ENCODE peak calls at places on chromosomes 12 and 14, in ten cellular contexts. One of them, this sample, is unnamed.

GRCh38 chr12:120095356-120096135 is 21.0 kb downstream of the RAB35 start:
- DNase-seq in bronchial epithelial cell: no peak
- DNase-seq in foreskin fibroblast: no peak
- DNase-seq in AG04449: no peak
- DNase-seq in IMR-90: no peak
- DNase-seq in WTC11: no peak
- DNase-seq in CD8-positive, alpha-beta T cell: no peak
- DNase-seq in NB4: no peak
- DNase-seq in left ventricle myocardium inferior: no peak
- DNase-seq in fibroblast of lung: no peak
- DNase-seq in this sample: no peak

GRCh38 chr12:82912406-82912805 is 225.7 kb downstream of the TMTC2 start:
- DNase-seq in bronchial epithelial cell: peak
- DNase-seq in foreskin fibroblast: peak
- DNase-seq in AG04449: no peak
- DNase-seq in IMR-90: peak
- DNase-seq in WTC11: no peak
- DNase-seq in CD8-positive, alpha-beta T cell: no peak
- DNase-seq in NB4: peak
- DNase-seq in left ventricle myocardium inferior: no peak
- DNase-seq in fibroblast of lung: peak
- DNase-seq in this sample: no peak

GRCh38 chr12:76470028-76470939 is 89.3 kb downstream of the OSBPL8 start:
- DNase-seq in bronchial epithelial cell: peak
- DNase-seq in foreskin fibroblast: peak
- DNase-seq in AG04449: peak
- DNase-seq in IMR-90: peak
- DNase-seq in WTC11: no peak
- DNase-seq in CD8-positive, alpha-beta T cell: no peak
- DNase-seq in NB4: peak
- DNase-seq in left ventricle myocardium inferior: no peak
- DNase-seq in fibroblast of lung: peak
- DNase-seq in this sample: no peak

GRCh38 chr12:1527789-1528188 is 66.6 kb downstream of the FBXL14 start:
- DNase-seq in bronchial epithelial cell: peak
- DNase-seq in foreskin fibroblast: peak
- DNase-seq in AG04449: peak
- DNase-seq in IMR-90: peak
- DNase-seq in WTC11: no peak
- DNase-seq in CD8-positive, alpha-beta T cell: no peak
- DNase-seq in NB4: peak
- DNase-seq in left ventricle myocardium inferior: no peak
- DNase-seq in fibroblast of lung: peak
- DNase-seq in this sample: no peak

GRCh38 chr14:93337143-93337753 is 4.4 kb upstream of the BTBD7 start:
- DNase-seq in bronchial epithelial cell: no peak
- DNase-seq in foreskin fibroblast: no peak
- DNase-seq in AG04449: no peak
- DNase-seq in IMR-90: no peak
- DNase-seq in WTC11: peak
- DNase-seq in CD8-positive, alpha-beta T cell: no peak
- DNase-seq in NB4: no peak
- DNase-seq in left ventricle myocardium inferior: no peak
- DNase-seq in fibroblast of lung: no peak
- DNase-seq in this sample: no peak

GRCh38 chr12:13596714-13597113 is 384.7 kb downstream of the GRIN2B start:
- DNase-seq in bronchial epithelial cell: no peak
- DNase-seq in foreskin fibroblast: no peak
- DNase-seq in AG04449: no peak
- DNase-seq in IMR-90: no peak
- DNase-seq in WTC11: no peak
- DNase-seq in CD8-positive, alpha-beta T cell: no peak
- DNase-seq in NB4: no peak
- DNase-seq in left ventricle myocardium inferior: no peak
- DNase-seq in fibroblast of lung: no peak
- DNase-seq in this sample: no peak

GRCh38 chr12:115840159-115840558 is 437.3 kb downstream of the MED13L start:
- DNase-seq in bronchial epithelial cell: no peak
- DNase-seq in foreskin fibroblast: peak
- DNase-seq in AG04449: no peak
- DNase-seq in IMR-90: no peak
- DNase-seq in WTC11: no peak
- DNase-seq in CD8-positive, alpha-beta T cell: no peak
- DNase-seq in NB4: no peak
- DNase-seq in left ventricle myocardium inferior: no peak
- DNase-seq in fibroblast of lung: no peak
- DNase-seq in this sample: no peak

GRCh38 chr14:63204407-63205280 is at the start of gene RHOJ:
- DNase-seq in bronchial epithelial cell: no peak
- DNase-seq in foreskin fibroblast: peak
- DNase-seq in AG04449: no peak
- DNase-seq in IMR-90: peak
- DNase-seq in WTC11: peak
- DNase-seq in CD8-positive, alpha-beta T cell: no peak
- DNase-seq in NB4: no peak
- DNase-seq in left ventricle myocardium inferior: peak
- DNase-seq in fibroblast of lung: peak
- DNase-seq in this sample: peak

GRCh38 chr12:94198872-94199271 is 50.5 kb downstream of the PLXNC1 start:
- DNase-seq in bronchial epithelial cell: no peak
- DNase-seq in foreskin fibroblast: no peak
- DNase-seq in AG04449: no peak
- DNase-seq in IMR-90: no peak
- DNase-seq in WTC11: peak
- DNase-seq in CD8-positive, alpha-beta T cell: no peak
- DNase-seq in NB4: peak
- DNase-seq in left ventricle myocardium inferior: no peak
- DNase-seq in fibroblast of lung: no peak
- DNase-seq in this sample: no peak

GRCh38 chr12:98751580-98752115 is 106.6 kb downstream of the APAF1 start:
- DNase-seq in bronchial epithelial cell: no peak
- DNase-seq in foreskin fibroblast: no peak
- DNase-seq in AG04449: no peak
- DNase-seq in IMR-90: no peak
- DNase-seq in WTC11: no peak
- DNase-seq in CD8-positive, alpha-beta T cell: no peak
- DNase-seq in NB4: no peak
- DNase-seq in left ventricle myocardium inferior: no peak
- DNase-seq in fibroblast of lung: no peak
- DNase-seq in this sample: no peak

DNA sequence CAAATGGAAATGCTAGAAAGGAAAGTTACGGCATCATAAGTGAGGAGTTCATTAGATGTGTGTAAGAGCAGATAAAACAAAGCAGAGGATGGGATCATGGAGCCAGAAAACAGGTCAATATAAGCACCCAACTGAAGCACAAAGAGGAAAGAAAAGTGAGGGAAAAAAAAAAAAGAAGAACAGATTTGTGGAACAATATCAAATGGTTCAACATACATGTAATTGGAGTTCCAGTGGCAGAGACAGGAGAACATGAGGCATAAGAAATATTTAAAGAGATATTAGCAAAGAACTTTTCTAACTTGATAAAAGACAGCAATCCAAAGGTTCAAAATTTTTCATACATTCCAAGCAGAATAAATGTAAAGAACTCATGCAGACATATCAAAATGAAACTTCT is 54.1 kb downstream of the SPTSSA start:
- DNase-seq in bronchial epithelial cell: no peak
- DNase-seq in foreskin fibroblast: no peak
- DNase-seq in AG04449: no peak
- DNase-seq in IMR-90: no peak
- DNase-seq in WTC11: no peak
- DNase-seq in CD8-positive, alpha-beta T cell: no peak
- DNase-seq in NB4: no peak
- DNase-seq in left ventricle myocardium inferior: no peak
- DNase-seq in fibroblast of lung: no peak
- DNase-seq in this sample: no peak
- TF ChIP-seq CTCF in bronchial epithelial cell: no peak
- TF ChIP-seq CTCF in foreskin fibroblast: no peak
- TF ChIP-seq CTCF in AG04449: no peak
- TF ChIP-seq CTCF in IMR-90: no peak
- TF ChIP-seq CTCF in WTC11: no peak
- TF ChIP-seq CTCF in CD8-positive, alpha-beta T cell: no peak
- TF ChIP-seq CTCF in NB4: no peak
- TF ChIP-seq CTCF in left ventricle myocardium inferior: no peak
- TF ChIP-seq CTCF in fibroblast of lung: no peak
- TF ChIP-seq CTCF in this sample: no peak

DNA sequence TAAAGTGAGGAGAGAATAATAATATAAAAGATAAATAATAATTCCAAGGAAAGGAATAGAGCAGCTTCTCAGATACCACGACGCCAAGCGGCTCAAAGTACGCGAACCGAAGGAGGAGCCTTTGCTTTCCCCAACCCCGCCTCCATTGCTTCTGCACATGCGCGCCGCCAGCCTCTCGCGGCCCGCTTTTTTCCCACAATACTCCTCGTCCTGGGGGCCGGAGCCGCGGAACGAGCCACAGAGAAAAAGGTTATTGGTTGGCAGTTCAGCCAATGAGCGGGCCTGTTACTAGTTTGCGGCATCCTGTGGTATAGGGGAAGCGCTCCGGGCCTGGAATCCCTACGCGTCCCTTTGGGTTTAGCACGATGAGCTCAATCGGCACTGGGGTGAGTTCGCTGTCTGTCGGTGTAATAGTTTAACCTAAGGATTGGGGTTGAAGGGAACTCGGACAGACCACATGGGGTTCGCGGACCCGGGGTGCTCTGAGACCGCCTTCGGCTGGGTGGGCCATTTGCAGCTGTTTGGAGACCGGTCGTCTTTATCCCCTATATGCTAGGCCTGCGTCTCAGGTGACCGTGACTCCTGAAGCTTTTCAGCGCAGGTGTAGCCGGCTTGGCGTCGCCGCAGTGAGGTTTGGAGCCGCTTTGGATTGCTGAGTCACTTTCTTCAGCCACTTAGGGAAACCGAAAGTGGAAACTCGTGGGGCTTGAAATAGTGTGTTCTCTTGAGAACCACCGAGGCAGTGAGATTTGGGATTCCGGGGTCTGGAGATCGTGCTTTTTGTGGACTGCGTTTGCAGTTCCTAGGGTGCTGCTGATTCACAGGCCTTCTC is at the start of gene PSMA3:
- DNase-seq in bronchial epithelial cell: peak
- DNase-seq in foreskin fibroblast: peak
- DNase-seq in AG04449: peak
- DNase-seq in IMR-90: peak
- DNase-seq in WTC11: peak
- DNase-seq in CD8-positive, alpha-beta T cell: peak
- DNase-seq in NB4: peak
- DNase-seq in left ventricle myocardium inferior: peak
- DNase-seq in fibroblast of lung: peak
- DNase-seq in this sample: peak
- TF ChIP-seq CTCF in bronchial epithelial cell: no peak
- TF ChIP-seq CTCF in foreskin fibroblast: no peak
- TF ChIP-seq CTCF in AG04449: no peak
- TF ChIP-seq CTCF in IMR-90: no peak
- TF ChIP-seq CTCF in WTC11: no peak
- TF ChIP-seq CTCF in CD8-positive, alpha-beta T cell: no peak
- TF ChIP-seq CTCF in NB4: no peak
- TF ChIP-seq CTCF in left ventricle myocardium inferior: no peak
- TF ChIP-seq CTCF in fibroblast of lung: no peak
- TF ChIP-seq CTCF in this sample: no peak

GRCh38 chr12:6752931-6753771 is at the start of gene MLF2:
- DNase-seq in bronchial epithelial cell: peak
- DNase-seq in foreskin fibroblast: peak
- DNase-seq in AG04449: peak
- DNase-seq in IMR-90: peak
- DNase-seq in WTC11: peak
- DNase-seq in CD8-positive, alpha-beta T cell: peak
- DNase-seq in NB4: peak
- DNase-seq in left ventricle myocardium inferior: peak
- DNase-seq in fibroblast of lung: peak
- DNase-seq in this sample: peak
- TF ChIP-seq CTCF in bronchial epithelial cell: peak
- TF ChIP-seq CTCF in foreskin fibroblast: no peak
- TF ChIP-seq CTCF in AG04449: peak
- TF ChIP-seq CTCF in IMR-90: no peak
- TF ChIP-seq CTCF in WTC11: peak
- TF ChIP-seq CTCF in CD8-positive, alpha-beta T cell: peak
- TF ChIP-seq CTCF in NB4: peak
- TF ChIP-seq CTCF in left ventricle myocardium inferior: no peak
- TF ChIP-seq CTCF in fibroblast of lung: no peak
- TF ChIP-seq CTCF in this sample: peak

DNA sequence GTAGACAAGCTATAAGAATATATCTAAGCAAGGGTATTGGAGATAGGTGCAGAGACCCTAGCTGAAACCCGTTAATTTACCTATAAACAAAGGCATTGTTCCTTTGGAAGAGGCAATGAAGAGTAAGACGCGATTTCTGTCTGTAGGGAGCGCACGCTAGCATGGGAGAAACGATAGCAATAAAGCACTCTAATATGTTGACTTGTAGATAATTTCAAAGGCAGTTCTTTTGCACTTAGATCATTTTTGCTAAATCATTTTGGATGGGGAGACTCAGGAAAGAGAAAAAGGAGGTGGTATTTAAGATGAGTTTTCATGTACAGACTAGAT is 648 bp downstream of the CCDC77 start:
- DNase-seq in bronchial epithelial cell: peak
- DNase-seq in foreskin fibroblast: peak
- DNase-seq in AG04449: no peak
- DNase-seq in IMR-90: peak
- DNase-seq in WTC11: peak
- DNase-seq in CD8-positive, alpha-beta T cell: no peak
- DNase-seq in NB4: peak
- DNase-seq in left ventricle myocardium inferior: no peak
- DNase-seq in fibroblast of lung: peak
- DNase-seq in this sample: peak
- TF ChIP-seq CTCF in bronchial epithelial cell: peak
- TF ChIP-seq CTCF in foreskin fibroblast: peak
- TF ChIP-seq CTCF in AG04449: peak
- TF ChIP-seq CTCF in IMR-90: peak
- TF ChIP-seq CTCF in WTC11: no peak
- TF ChIP-seq CTCF in CD8-positive, alpha-beta T cell: no peak
- TF ChIP-seq CTCF in NB4: peak
- TF ChIP-seq CTCF in left ventricle myocardium inferior: no peak
- TF ChIP-seq CTCF in fibroblast of lung: peak
- TF ChIP-seq CTCF in this sample: no peak

GRCh38 chr14:64213079-64213478 is 81.1 kb downstream of the ESR2 start:
- DNase-seq in bronchial epithelial cell: peak
- DNase-seq in foreskin fibroblast: no peak
- DNase-seq in AG04449: no peak
- DNase-seq in IMR-90: peak
- DNase-seq in WTC11: no peak
- DNase-seq in CD8-positive, alpha-beta T cell: no peak
- DNase-seq in NB4: no peak
- DNase-seq in left ventricle myocardium inferior: no peak
- DNase-seq in fibroblast of lung: no peak
- DNase-seq in this sample: no peak
- TF ChIP-seq CTCF in bronchial epithelial cell: no peak
- TF ChIP-seq CTCF in foreskin fibroblast: no peak
- TF ChIP-seq CTCF in AG04449: no peak
- TF ChIP-seq CTCF in IMR-90: no peak
- TF ChIP-seq CTCF in WTC11: no peak
- TF ChIP-seq CTCF in CD8-positive, alpha-beta T cell: no peak
- TF ChIP-seq CTCF in NB4: no peak
- TF ChIP-seq CTCF in left ventricle myocardium inferior: no peak
- TF ChIP-seq CTCF in fibroblast of lung: no peak
- TF ChIP-seq CTCF in this sample: no peak

DNA sequence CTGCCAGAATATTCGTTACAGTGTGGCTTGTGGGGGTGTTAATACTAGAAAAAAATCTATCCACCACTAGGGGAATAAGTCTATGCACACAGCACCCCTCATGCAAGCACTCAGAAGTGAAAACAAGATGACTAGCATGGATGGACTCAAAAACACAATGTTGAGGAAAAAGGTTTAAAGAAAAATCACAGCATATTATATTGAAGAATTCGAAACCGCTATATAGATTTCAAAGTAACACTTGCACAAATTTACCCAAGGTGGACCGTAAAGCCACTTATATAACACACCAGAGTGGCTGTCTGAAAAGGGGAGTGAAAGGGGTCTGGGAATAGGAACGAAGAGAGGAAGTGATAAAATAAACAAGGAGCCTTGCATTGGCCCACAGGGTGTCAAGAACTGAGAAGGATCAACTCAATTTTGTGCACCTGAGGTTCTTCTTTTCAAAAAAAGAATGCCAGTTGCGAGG is 540 bp downstream of the ABCD4 start:
- DNase-seq in bronchial epithelial cell: peak
- DNase-seq in foreskin fibroblast: peak
- DNase-seq in AG04449: no peak
- DNase-seq in IMR-90: peak
- DNase-seq in WTC11: no peak
- DNase-seq in CD8-positive, alpha-beta T cell: no peak
- DNase-seq in NB4: peak
- DNase-seq in left ventricle myocardium inferior: no peak
- DNase-seq in fibroblast of lung: peak
- DNase-seq in this sample: no peak
- TF ChIP-seq CTCF in bronchial epithelial cell: peak
- TF ChIP-seq CTCF in foreskin fibroblast: peak
- TF ChIP-seq CTCF in AG04449: peak
- TF ChIP-seq CTCF in IMR-90: peak
- TF ChIP-seq CTCF in WTC11: no peak
- TF ChIP-seq CTCF in CD8-positive, alpha-beta T cell: peak
- TF ChIP-seq CTCF in NB4: peak
- TF ChIP-seq CTCF in left ventricle myocardium inferior: peak
- TF ChIP-seq CTCF in fibroblast of lung: peak
- TF ChIP-seq CTCF in this sample: peak

This sample was measured in endothelial cell.